ENCODE peak calls at places on chromosomes 13 and 19, in seven cellular contexts. One of them, this sample, is unnamed.

GRCh38 chr13:39942901-39943273 is 287.4 kb downstream of the COG6 start:
- DNase-seq in foreskin fibroblast: peak
- DNase-seq in cardiac muscle cell: peak
- DNase-seq in AG10803: peak
- DNase-seq in cardiac fibroblast: peak
- DNase-seq in upper lobe of right lung: peak
- DNase-seq in tibial artery: peak
- DNase-seq in this sample: peak

GRCh38 chr19:10780368-10780767 is 55.6 kb downstream of the TMED1 start:
- DNase-seq in upper lobe of right lung: no peak
- DNase-seq in foreskin fibroblast: no peak
- DNase-seq in AG10803: peak
- DNase-seq in cardiac muscle cell: no peak
- DNase-seq in tibial artery: peak
- DNase-seq in cardiac fibroblast: peak
- DNase-seq in this sample: peak

GRCh38 chr19:33295621-33296472 is 6.5 kb downstream of the CEBPA start:
- DNase-seq in AG10803: no peak
- DNase-seq in cardiac fibroblast: no peak
- DNase-seq in cardiac muscle cell: no peak
- DNase-seq in foreskin fibroblast: no peak
- DNase-seq in tibial artery: no peak
- DNase-seq in upper lobe of right lung: no peak
- DNase-seq in this sample: no peak

GRCh38 chr13:110057052-110057451 is 249.9 kb downstream of the COL4A1 start:
- DNase-seq in upper lobe of right lung: no peak
- DNase-seq in AG10803: no peak
- DNase-seq in foreskin fibroblast: no peak
- DNase-seq in cardiac fibroblast: no peak
- DNase-seq in tibial artery: peak
- DNase-seq in cardiac muscle cell: no peak
- DNase-seq in this sample: no peak

GRCh38 chr19:14450168-14450874 is 17.2 kb downstream of the PKN1 start:
- DNase-seq in cardiac fibroblast: peak
- DNase-seq in tibial artery: no peak
- DNase-seq in upper lobe of right lung: peak
- DNase-seq in foreskin fibroblast: no peak
- DNase-seq in cardiac muscle cell: no peak
- DNase-seq in AG10803: no peak
- DNase-seq in this sample: no peak

GRCh38 chr13:28415994-28416411 is 78.9 kb downstream of the FLT1 start:
- DNase-seq in AG10803: no peak
- DNase-seq in foreskin fibroblast: no peak
- DNase-seq in cardiac muscle cell: no peak
- DNase-seq in cardiac fibroblast: no peak
- DNase-seq in upper lobe of right lung: no peak
- DNase-seq in tibial artery: no peak
- DNase-seq in this sample: no peak

GRCh38 chr13:26048745-26049144 is 3.1 kb downstream of the SHISA2 start:
- DNase-seq in AG10803: no peak
- DNase-seq in cardiac fibroblast: no peak
- DNase-seq in upper lobe of right lung: no peak
- DNase-seq in cardiac muscle cell: no peak
- DNase-seq in foreskin fibroblast: no peak
- DNase-seq in tibial artery: no peak
- DNase-seq in this sample: no peak

GRCh38 chr13:104105418-104106355 is 1039.5 kb upstream of the SLC10A2 start:
- DNase-seq in tibial artery: no peak
- DNase-seq in cardiac muscle cell: no peak
- DNase-seq in AG10803: no peak
- DNase-seq in foreskin fibroblast: no peak
- DNase-seq in cardiac fibroblast: no peak
- DNase-seq in upper lobe of right lung: no peak
- DNase-seq in this sample: no peak

GRCh38 chr19:35344511-35345031 is 3.1 kb upstream of the FFAR1 start:
- DNase-seq in upper lobe of right lung: peak
- DNase-seq in cardiac muscle cell: no peak
- DNase-seq in AG10803: no peak
- DNase-seq in foreskin fibroblast: no peak
- DNase-seq in cardiac fibroblast: no peak
- DNase-seq in tibial artery: peak
- DNase-seq in this sample: no peak

GRCh38 chr13:31835932-31836331 is 96.6 kb downstream of the RXFP2 start:
- DNase-seq in cardiac fibroblast: peak
- DNase-seq in cardiac muscle cell: no peak
- DNase-seq in AG10803: peak
- DNase-seq in upper lobe of right lung: no peak
- DNase-seq in foreskin fibroblast: peak
- DNase-seq in tibial artery: no peak
- DNase-seq in this sample: peak

GRCh38 chr13:25675060-25675459 is 303.3 kb downstream of the ATP8A2 start:
- DNase-seq in cardiac fibroblast: no peak
- DNase-seq in upper lobe of right lung: no peak
- DNase-seq in AG10803: no peak
- DNase-seq in tibial artery: no peak
- DNase-seq in foreskin fibroblast: no peak
- DNase-seq in cardiac muscle cell: no peak
- DNase-seq in this sample: no peak

GRCh38 chr13:77928909-77929308 is 10.3 kb upstream of the EDNRB start:
- DNase-seq in cardiac fibroblast: peak
- DNase-seq in upper lobe of right lung: no peak
- DNase-seq in foreskin fibroblast: no peak
- DNase-seq in tibial artery: no peak
- DNase-seq in cardiac muscle cell: no peak
- DNase-seq in AG10803: no peak
- DNase-seq in this sample: no peak

GRCh38 chr19:29662604-29663404 is 2.5 kb upstream of the PLEKHF1 start:
- DNase-seq in cardiac fibroblast: peak
- DNase-seq in tibial artery: peak
- DNase-seq in foreskin fibroblast: peak
- DNase-seq in AG10803: peak
- DNase-seq in upper lobe of right lung: peak
- DNase-seq in cardiac muscle cell: peak
- DNase-seq in this sample: peak

GRCh38 chr13:44576396-44577235 is 486 bp upstream of the TSC22D1 start:
- DNase-seq in AG10803: no peak
- DNase-seq in tibial artery: no peak
- DNase-seq in upper lobe of right lung: peak
- DNase-seq in cardiac fibroblast: no peak
- DNase-seq in cardiac muscle cell: peak
- DNase-seq in foreskin fibroblast: no peak
- DNase-seq in this sample: no peak

GRCh38 chr19:32595491-32595890 is 14.5 kb downstream of the PDCD5 start:
- DNase-seq in cardiac fibroblast: no peak
- DNase-seq in AG10803: no peak
- DNase-seq in tibial artery: no peak
- DNase-seq in foreskin fibroblast: no peak
- DNase-seq in cardiac muscle cell: no peak
- DNase-seq in upper lobe of right lung: no peak
- DNase-seq in this sample: no peak

GRCh38 chr13:47929156-47929555 is 71.9 kb downstream of the SUCLA2 start:
- DNase-seq in tibial artery: no peak
- DNase-seq in AG10803: peak
- DNase-seq in cardiac fibroblast: peak
- DNase-seq in upper lobe of right lung: no peak
- DNase-seq in foreskin fibroblast: peak
- DNase-seq in cardiac muscle cell: no peak
- DNase-seq in this sample: peak

GRCh38 chr13:80096383-80096782 is 244.5 kb downstream of the SPRY2 start:
- DNase-seq in foreskin fibroblast: no peak
- DNase-seq in cardiac muscle cell: no peak
- DNase-seq in cardiac fibroblast: no peak
- DNase-seq in upper lobe of right lung: no peak
- DNase-seq in tibial artery: no peak
- DNase-seq in AG10803: peak
- DNase-seq in this sample: no peak

GRCh38 chr13:110238795-110239194 is 68.2 kb downstream of the COL4A1 start:
- DNase-seq in AG10803: peak
- DNase-seq in foreskin fibroblast: no peak
- DNase-seq in tibial artery: no peak
- DNase-seq in upper lobe of right lung: no peak
- DNase-seq in cardiac muscle cell: no peak
- DNase-seq in cardiac fibroblast: no peak
- DNase-seq in this sample: no peak

GRCh38 chr19:30598688-30599087 is 226.5 kb downstream of the ZNF536 start:
- DNase-seq in tibial artery: no peak
- DNase-seq in AG10803: no peak
- DNase-seq in foreskin fibroblast: no peak
- DNase-seq in cardiac fibroblast: no peak
- DNase-seq in cardiac muscle cell: no peak
- DNase-seq in upper lobe of right lung: no peak
- DNase-seq in this sample: no peak

GRCh38 chr19:41753159-41753558 is 2.2 kb upstream of the CEACAM6 start:
- DNase-seq in cardiac muscle cell: no peak
- DNase-seq in upper lobe of right lung: peak
- DNase-seq in tibial artery: no peak
- DNase-seq in cardiac fibroblast: peak
- DNase-seq in AG10803: peak
- DNase-seq in foreskin fibroblast: peak
- DNase-seq in this sample: no peak

GRCh38 chr19:459724-460511 is 915 bp downstream of the SHC2 start:
- DNase-seq in AG10803: peak
- DNase-seq in cardiac muscle cell: peak
- DNase-seq in cardiac fibroblast: peak
- DNase-seq in tibial artery: peak
- DNase-seq in upper lobe of right lung: peak
- DNase-seq in foreskin fibroblast: peak
- DNase-seq in this sample: peak

GRCh38 chr13:23433171-23434153 is at the start of gene SACS:
- DNase-seq in AG10803: peak
- DNase-seq in upper lobe of right lung: no peak
- DNase-seq in tibial artery: no peak
- DNase-seq in cardiac muscle cell: peak
- DNase-seq in cardiac fibroblast: peak
- DNase-seq in foreskin fibroblast: peak
- DNase-seq in this sample: peak

GRCh38 chr13:27821566-27821965 is 29.3 kb downstream of the GSX1 start:
- DNase-seq in cardiac fibroblast: no peak
- DNase-seq in foreskin fibroblast: no peak
- DNase-seq in upper lobe of right lung: no peak
- DNase-seq in tibial artery: no peak
- DNase-seq in AG10803: no peak
- DNase-seq in cardiac muscle cell: no peak
- DNase-seq in this sample: peak

GRCh38 chr19:28633223-28634030 is 579.5 kb downstream of the UQCRFS1 start:
- DNase-seq in cardiac fibroblast: peak
- DNase-seq in AG10803: peak
- DNase-seq in tibial artery: no peak
- DNase-seq in upper lobe of right lung: no peak
- DNase-seq in cardiac muscle cell: peak
- DNase-seq in foreskin fibroblast: peak
- DNase-seq in this sample: peak

GRCh38 chr13:27639186-27639585 is 17.5 kb downstream of the POLR1D start:
- DNase-seq in foreskin fibroblast: no peak
- DNase-seq in cardiac muscle cell: no peak
- DNase-seq in AG10803: no peak
- DNase-seq in upper lobe of right lung: no peak
- DNase-seq in tibial artery: no peak
- DNase-seq in cardiac fibroblast: no peak
- DNase-seq in this sample: no peak

GRCh38 chr19:54462713-54463530 is 656 bp downstream of the LENG9 start:
- DNase-seq in upper lobe of right lung: peak
- DNase-seq in foreskin fibroblast: peak
- DNase-seq in tibial artery: peak
- DNase-seq in AG10803: peak
- DNase-seq in cardiac muscle cell: peak
- DNase-seq in cardiac fibroblast: peak
- DNase-seq in this sample: peak

GRCh38 chr19:49614096-49614857 is 23.3 kb downstream of the PRR12 start:
- DNase-seq in tibial artery: no peak
- DNase-seq in AG10803: peak
- DNase-seq in foreskin fibroblast: peak
- DNase-seq in cardiac muscle cell: no peak
- DNase-seq in cardiac fibroblast: peak
- DNase-seq in upper lobe of right lung: no peak
- DNase-seq in this sample: peak
- TF ChIP-seq CTCF in tibial artery: no peak
- TF ChIP-seq CTCF in AG10803: no peak
- TF ChIP-seq CTCF in foreskin fibroblast: peak
- TF ChIP-seq CTCF in cardiac muscle cell: peak
- TF ChIP-seq CTCF in cardiac fibroblast: peak
- TF ChIP-seq CTCF in upper lobe of right lung: no peak
- TF ChIP-seq CTCF in this sample: peak

GRCh38 chr19:17078920-17079709 is 3.5 kb downstream of the MYO9B start:
- DNase-seq in foreskin fibroblast: no peak
- DNase-seq in upper lobe of right lung: no peak
- DNase-seq in cardiac muscle cell: no peak
- DNase-seq in AG10803: no peak
- DNase-seq in cardiac fibroblast: no peak
- DNase-seq in tibial artery: no peak
- DNase-seq in this sample: peak

GRCh38 chr19:17079710-17080440 is 4.3 kb downstream of the MYO9B start:
- DNase-seq in AG10803: peak
- DNase-seq in upper lobe of right lung: no peak
- DNase-seq in cardiac fibroblast: peak
- DNase-seq in cardiac muscle cell: peak
- DNase-seq in tibial artery: peak
- DNase-seq in foreskin fibroblast: peak
- DNase-seq in this sample: peak

GRCh38 chr19:17078038-17078919 is 2.7 kb downstream of the MYO9B start:
- DNase-seq in cardiac fibroblast: no peak
- DNase-seq in upper lobe of right lung: peak
- DNase-seq in AG10803: no peak
- DNase-seq in foreskin fibroblast: no peak
- DNase-seq in cardiac muscle cell: no peak
- DNase-seq in tibial artery: no peak
- DNase-seq in this sample: no peak

GRCh38 chr19:17081672-17082630 is 6.4 kb downstream of the MYO9B start:
- DNase-seq in AG10803: no peak
- DNase-seq in upper lobe of right lung: no peak
- DNase-seq in tibial artery: peak
- DNase-seq in cardiac fibroblast: no peak
- DNase-seq in cardiac muscle cell: no peak
- DNase-seq in foreskin fibroblast: no peak
- DNase-seq in this sample: no peak

GRCh38 chr19:17080441-17080803 is 4.8 kb downstream of the MYO9B start:
- DNase-seq in cardiac fibroblast: no peak
- DNase-seq in AG10803: no peak
- DNase-seq in cardiac muscle cell: no peak
- DNase-seq in tibial artery: no peak
- DNase-seq in foreskin fibroblast: no peak
- DNase-seq in upper lobe of right lung: no peak
- DNase-seq in this sample: no peak
- H3K4me3 ChIP-seq in cardiac fibroblast: peak
- H3K4me3 ChIP-seq in AG10803: peak
- H3K4me3 ChIP-seq in cardiac muscle cell: no peak
- H3K4me3 ChIP-seq in tibial artery: peak
- H3K4me3 ChIP-seq in foreskin fibroblast: peak
- H3K4me3 ChIP-seq in upper lobe of right lung: peak
- H3K4me3 ChIP-seq in this sample: peak

GRCh38 chr13:94345374-94346195 is 133.9 kb downstream of the DCT start:
- DNase-seq in upper lobe of right lung: no peak
- DNase-seq in foreskin fibroblast: peak
- DNase-seq in tibial artery: no peak
- DNase-seq in cardiac muscle cell: peak
- DNase-seq in AG10803: peak
- DNase-seq in cardiac fibroblast: peak
- DNase-seq in this sample: peak
- TF ChIP-seq CTCF in upper lobe of right lung: no peak
- TF ChIP-seq CTCF in foreskin fibroblast: no peak
- TF ChIP-seq CTCF in tibial artery: no peak
- TF ChIP-seq CTCF in cardiac muscle cell: no peak
- TF ChIP-seq CTCF in AG10803: no peak
- TF ChIP-seq CTCF in cardiac fibroblast: peak
- TF ChIP-seq CTCF in this sample: no peak

GRCh38 chr19:57820599-57820998 is 5.9 kb upstream of the ZNF552 start:
- DNase-seq in AG10803: no peak
- DNase-seq in foreskin fibroblast: no peak
- DNase-seq in cardiac fibroblast: no peak
- DNase-seq in tibial artery: no peak
- DNase-seq in upper lobe of right lung: no peak
- DNase-seq in cardiac muscle cell: no peak
- DNase-seq in this sample: no peak
- H3K4me3 ChIP-seq in AG10803: peak
- H3K4me3 ChIP-seq in foreskin fibroblast: peak
- H3K4me3 ChIP-seq in cardiac fibroblast: peak
- H3K4me3 ChIP-seq in tibial artery: peak
- H3K4me3 ChIP-seq in upper lobe of right lung: peak
- H3K4me3 ChIP-seq in cardiac muscle cell: peak
- H3K4me3 ChIP-seq in this sample: peak